ENCODE peak calls at places on chromosomes 12 and 14, in four cellular contexts. Z is OCI-LY7, K is HCT116, R is pancreas. F is an unnamed sample.

GRCh38 chr14:89933002-89933401 is 21.5 kb downstream of the EFCAB11 start:
- DNase-seq in Z (no peak), K (no peak), R (no peak), F (no peak)

GRCh38 chr12:131511391-131511802 is 199.5 kb upstream of the SFSWAP start:
- DNase-seq in Z (peak; percentile 89), K (peak; percentile 3), R (no peak), F (no peak)

GRCh38 chr12:53766881-53767280 is 15.1 kb upstream of the CISTR start:
- DNase-seq in Z (no peak), K (no peak), R (no peak), F (no peak)

GRCh38 chr12:97940629-97941028 is 478.0 kb downstream of the RMST start:
- DNase-seq in Z (no peak), K (no peak), R (no peak), F (no peak)

GRCh38 chr12:114500775-114501473 is 95.0 kb upstream of the TBX5 start:
- DNase-seq in Z (no peak), K (no peak), R (no peak), F (no peak)

GRCh38 chr14:95471526-95472304 is 44.7 kb downstream of the SYNE3 start:
- DNase-seq in Z (no peak), K (no peak), R (peak; percentile 20), F (no peak)

GRCh38 chr14:94054401-94054800 is 26.6 kb downstream of the DDX24 start:
- DNase-seq in Z (no peak), K (no peak), R (no peak), F (no peak)

GRCh38 chr12:47781479-47782371 is 8.7 kb downstream of the SLC48A1 start:
- DNase-seq in Z (no peak), K (no peak), R (peak; percentile 55), F (no peak)

GRCh38 chr12:2113080-2113479 is 60.3 kb downstream of the CACNA1C start:
- DNase-seq in Z (no peak), K (no peak), R (no peak), F (no peak)

GRCh38 chr12:113861708-113862312 is 104.3 kb downstream of the RBM19 start:
- DNase-seq in Z (no peak), K (no peak), R (no peak), F (no peak)

GRCh38 chr12:29033519-29033918 is 115.6 kb upstream of the FAR2 start:
- DNase-seq in Z (no peak), K (no peak), R (no peak), F (no peak)

GRCh38 chr12:24937553-24938244 is 11.2 kb downstream of the BCAT1 start:
- DNase-seq in Z (no peak), K (no peak), R (no peak), F (no peak)

GRCh38 chr12:49232940-49233841 is 31.7 kb upstream of the TUBA1C start:
- DNase-seq in Z (no peak), K (no peak), R (peak; percentile 63), F (no peak)

GRCh38 chr12:124456652-124457152 is 110.7 kb downstream of the NCOR2 start:
- DNase-seq in Z (no peak), K (no peak), R (peak; percentile 50), F (no peak)

GRCh38 chr12:47901285-47902093 is 3.3 kb downstream of the VDR start:
- DNase-seq in Z (no peak), K (no peak), R (no peak), F (no peak)

GRCh38 chr12:64010069-64010686 is 165.7 kb downstream of the SRGAP1 start:
- DNase-seq in Z (no peak), K (no peak), R (no peak), F (no peak)

GRCh38 chr12:6178981-6179761 is 21.0 kb upstream of the CD9 start:
- DNase-seq in Z (no peak), K (no peak), R (no peak), F (no peak)

GRCh38 chr12:47422656-47423055 is 283.2 kb downstream of the RPAP3 start:
- DNase-seq in Z (no peak), K (no peak), R (no peak), F (no peak)

GRCh38 chr14:77549451-77549850 is 50.8 kb upstream of the ISM2 start:
- DNase-seq in Z (no peak), K (no peak), R (no peak), F (no peak)

GRCh38 chr12:22396253-22396652 is 61.7 kb upstream of the ST8SIA1 start:
- DNase-seq in Z (no peak), K (no peak), R (no peak), F (no peak)

GRCh38 chr12:54028324-54029201 is at the start of gene HOXC6:
- DNase-seq in Z (peak; percentile 63), K (no peak), R (no peak), F (no peak)

GRCh38 chr12:106739815-106740552 is 34.5 kb upstream of the RIC8B start:
- DNase-seq in Z (no peak), K (no peak), R (no peak), F (no peak)

DNA sequence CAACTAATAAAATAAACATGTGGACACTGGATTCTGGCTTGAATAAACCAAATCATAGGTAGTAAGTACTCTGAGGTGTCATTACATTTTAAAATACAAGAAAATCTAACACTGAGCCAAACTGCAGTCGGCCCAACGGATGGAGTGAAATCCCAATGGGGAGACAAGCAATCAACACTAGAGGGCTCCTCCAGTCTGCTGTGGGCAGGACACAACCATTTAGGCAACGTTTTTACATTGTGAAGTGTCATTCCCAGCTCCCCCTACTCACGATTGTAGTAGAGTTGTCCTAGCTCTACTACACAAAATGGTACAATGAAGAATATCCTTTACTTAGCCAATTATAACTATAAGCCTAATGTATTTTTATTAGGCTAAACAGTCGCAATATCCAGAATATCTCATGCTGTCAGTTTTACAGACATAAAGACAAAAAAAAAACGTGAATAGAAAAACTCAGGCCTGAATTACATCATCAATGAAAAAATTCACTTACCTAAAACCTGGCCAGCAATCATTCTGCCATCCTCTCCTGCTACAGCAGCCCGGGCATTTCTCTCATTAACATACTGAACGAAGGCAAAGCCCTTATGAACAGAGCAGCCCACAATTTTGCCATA is 35.7 kb downstream of the HNRNPC start:
- DNase-seq in Z (peak; percentile 16), K (no peak), R (no peak), F (no peak)
- TF ChIP-seq CTCF in Z (peak; percentile 63), K (peak; percentile 32), R (no peak), F (peak; percentile 26)

GRCh38 chr12:7374423-7375144 is 69.4 kb downstream of the CD163L1 start:
- DNase-seq in Z (peak; percentile 27), K (peak; percentile 47), R (peak; percentile 71), F (no peak)
- TF ChIP-seq CTCF in Z (peak; percentile 66), K (peak; percentile 82), R (peak; percentile 38), F (peak; percentile 64)

DNA sequence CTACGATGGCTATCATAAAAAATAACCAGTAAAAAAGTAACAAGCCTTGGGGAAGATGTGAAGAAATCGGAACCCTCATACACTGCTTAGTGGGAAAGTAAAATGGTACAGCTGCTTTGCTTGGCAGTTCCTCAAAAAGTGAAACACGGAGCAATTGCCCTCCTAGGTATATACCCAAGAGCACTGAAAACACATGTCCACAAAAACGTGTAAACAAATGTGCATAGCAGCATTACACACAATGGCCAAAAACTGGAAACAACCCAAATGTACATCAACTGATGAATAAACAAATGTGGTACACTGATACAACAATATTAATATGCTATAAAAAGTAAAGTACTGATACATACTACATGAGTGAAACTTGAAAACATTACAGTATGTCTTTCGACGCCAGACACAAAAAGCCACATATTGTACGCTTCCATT is 1.2 kb downstream of the SLC41A2 start:
- DNase-seq in Z (no peak), K (no peak), R (no peak), F (no peak)
- TF ChIP-seq CTCF in Z (no peak), K (no peak), R (no peak), F (no peak)

GRCh38 chr12:31491395-31491794 is 99.5 kb downstream of the DENND5B start:
- DNase-seq in Z (no peak), K (no peak), R (no peak), F (no peak)
- TF ChIP-seq CTCF in Z (no peak), K (no peak), R (no peak), F (no peak)

DNA sequence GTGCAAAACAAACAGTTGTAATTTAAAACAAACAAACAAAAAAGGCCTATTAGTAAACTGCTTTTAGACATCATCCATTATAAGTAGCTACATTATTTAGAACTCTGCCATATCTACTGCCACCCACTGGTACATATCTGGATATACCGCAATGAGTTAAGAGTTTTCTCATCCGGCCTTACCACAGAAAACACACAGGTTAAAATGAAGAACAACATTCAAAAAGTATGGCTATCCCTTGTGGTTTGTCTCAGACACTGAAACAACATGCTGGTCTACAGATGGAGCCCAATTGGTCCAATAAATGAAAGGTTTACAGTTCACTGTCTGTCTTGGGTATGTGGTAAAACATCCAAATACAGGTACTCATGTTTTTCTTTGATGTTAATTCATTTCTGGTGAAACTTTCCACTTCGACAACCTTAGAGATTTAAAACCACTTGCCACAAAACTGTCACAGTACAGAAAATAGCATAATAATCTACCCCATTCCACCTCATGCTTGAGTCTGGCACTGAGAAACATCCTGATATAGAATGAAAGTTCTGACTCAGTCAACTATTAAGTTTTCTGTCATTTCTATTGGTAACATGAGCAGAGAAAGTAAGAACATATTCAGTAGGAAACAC is 354.3 kb downstream of the CEP128 start:
- DNase-seq in Z (peak; percentile 32), K (peak; percentile 21), R (no peak), F (peak; percentile 9)
- TF ChIP-seq CTCF in Z (peak; percentile 83), K (peak; percentile 60), R (peak; percentile 22), F (peak; percentile 42)

GRCh38 chr12:117047810-117048584 is 51.2 kb downstream of the TESC start:
- DNase-seq in Z (no peak), K (no peak), R (no peak), F (no peak)

GRCh38 chr12:117045998-117046374 is 53.2 kb downstream of the TESC start:
- DNase-seq in Z (peak; percentile 26), K (no peak), R (no peak), F (no peak)

GRCh38 chr12:117048585-117048904 is 50.7 kb downstream of the TESC start:
- DNase-seq in Z (no peak), K (no peak), R (no peak), F (no peak)

GRCh38 chr12:117046425-117046824 is 52.8 kb downstream of the TESC start:
- DNase-seq in Z (no peak), K (no peak), R (no peak), F (no peak)

DNA sequence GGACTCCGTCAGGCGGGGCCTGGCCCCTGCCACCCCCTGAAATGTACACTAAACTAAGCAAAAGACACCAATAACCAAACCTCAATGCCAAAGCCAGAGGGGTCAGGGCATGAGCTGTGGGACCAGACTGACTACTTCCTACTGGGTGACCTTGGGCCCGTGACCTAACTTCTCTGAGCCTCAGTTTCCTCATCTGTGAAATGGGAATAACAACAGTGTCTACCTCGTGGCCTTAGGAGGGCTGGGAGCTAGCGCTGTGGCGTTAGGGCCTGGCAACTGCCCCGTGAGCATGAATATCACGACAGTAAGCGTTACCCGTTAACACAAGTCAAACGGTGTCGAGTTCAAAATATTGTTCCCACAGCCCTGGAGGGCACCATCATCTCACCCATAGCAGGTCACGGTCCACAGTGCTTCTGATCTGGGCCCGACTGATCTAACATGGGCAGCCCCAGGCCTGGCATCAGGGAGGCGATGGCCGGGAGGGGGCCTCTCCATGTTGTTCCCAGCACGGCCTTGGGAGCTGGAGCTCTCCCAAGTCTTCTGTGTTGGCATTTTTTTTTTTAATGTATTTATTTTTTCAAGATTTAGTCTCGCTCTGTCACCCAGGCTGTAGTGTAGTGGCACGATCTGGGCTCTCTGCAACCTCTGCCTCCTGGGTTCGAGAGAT is 52.2 kb downstream of the TESC start:
- DNase-seq in Z (no peak), K (no peak), R (no peak), F (no peak)
- TF ChIP-seq CTCF in Z (no peak), K (no peak), R (no peak), F (no peak)